ENCODE peak calls at places on chromosomes 7 and 10, in nine cellular contexts. B, E, Y, A, V, S, L, N and I are unnamed samples.

GRCh38 chr7:18356195-18356645 is 139.3 kb upstream of the HDAC9 start:
- DNase-seq in V (peak; percentile 51), B (no peak), A (peak; percentile 71), L (peak; percentile 1), E (no peak), S (peak; percentile 53), Y (no peak), N (no peak), I (no peak)

GRCh38 chr7:137544450-137545058 is 201.0 kb upstream of the PTN start:
- DNase-seq in N (no peak), S (no peak), E (no peak), A (no peak), V (no peak), L (no peak), Y (no peak), B (no peak), I (no peak)

GRCh38 chr7:22550514-22551010 is 50.6 kb upstream of the STEAP1B start:
- DNase-seq in A (no peak), L (no peak), V (peak; percentile 13), N (no peak), E (no peak), S (no peak), Y (no peak), B (no peak), I (no peak)

GRCh38 chr7:94301024-94301588 is 93.6 kb upstream of the COL1A2 start:
- DNase-seq in A (peak; percentile 99), V (peak; percentile 99), B (peak; percentile 32), S (peak; percentile 99), L (peak; percentile 74), E (no peak), Y (no peak), N (no peak), I (no peak)

GRCh38 chr7:134333943-134334342 is 17.2 kb upstream of the SLC35B4 start:
- DNase-seq in N (no peak), E (no peak), Y (no peak), B (no peak), A (no peak), L (no peak), V (no peak), S (no peak), I (no peak)

GRCh38 chr10:124168991-124169826 is 75.8 kb upstream of the CHST15 start:
- DNase-seq in B (no peak), E (no peak), L (no peak), Y (no peak), N (no peak), A (no peak), S (no peak), V (no peak), I (no peak)

GRCh38 chr7:82204694-82205093 is 238.9 kb downstream of the CACNA2D1 start:
- DNase-seq in L (no peak), V (peak; percentile 59), N (no peak), S (peak; percentile 92), E (no peak), B (no peak), Y (no peak), A (peak; percentile 84), I (no peak)

GRCh38 chr10:43251664-43252165 is 15.2 kb downstream of the RASGEF1A start:
- DNase-seq in A (no peak), L (no peak), B (no peak), V (no peak), S (no peak), E (no peak), Y (no peak), N (no peak), I (no peak)

GRCh38 chr7:2065516-2065915 is 167.2 kb downstream of the MAD1L1 start:
- DNase-seq in Y (no peak), V (no peak), B (no peak), S (no peak), A (no peak), E (no peak), N (no peak), L (no peak), I (no peak)

GRCh38 chr10:76086571-76087260 is 655.3 kb downstream of the LRMDA start:
- DNase-seq in N (no peak), S (peak; percentile 85), V (peak; percentile 73), A (peak; percentile 87), E (no peak), L (no peak), B (peak; percentile 38), Y (no peak), I (no peak)

GRCh38 chr10:22133640-22134624 is 83.9 kb downstream of the EBLN1 start:
- DNase-seq in S (peak; percentile 63), L (no peak), E (no peak), N (no peak), Y (no peak), A (no peak), V (no peak), B (no peak), I (no peak)

GRCh38 chr7:20697351-20697750 is 81.9 kb downstream of the ABCB5 start:
- DNase-seq in N (no peak), V (no peak), E (no peak), B (no peak), Y (no peak), S (no peak), A (no peak), L (no peak), I (no peak)

GRCh38 chr10:35409094-35409582 is 72.8 kb downstream of the CCNY start:
- DNase-seq in Y (peak; percentile 37), L (peak; percentile 9), A (peak; percentile 88), B (no peak), N (peak; percentile 46), S (peak; percentile 75), V (peak; percentile 83), E (no peak), I (no peak)

GRCh38 chr10:13048762-13049161 is 47.2 kb upstream of the CCDC3 start:
- DNase-seq in Y (no peak), S (no peak), N (no peak), B (no peak), V (no peak), E (no peak), A (no peak), L (no peak), I (no peak)

GRCh38 chr10:126391162-126391880 is 3.0 kb upstream of the ADAM12 start:
- DNase-seq in E (no peak), A (no peak), Y (peak; percentile 36), V (no peak), S (peak; percentile 83), N (no peak), B (no peak), L (no peak), I (no peak)

GRCh38 chr7:155066417-155066950 is 3.6 kb upstream of the HTR5A start:
- DNase-seq in A (peak; percentile 56), S (peak; percentile 56), N (no peak), B (no peak), Y (no peak), L (no peak), E (no peak), V (peak; percentile 56), I (no peak)

GRCh38 chr7:128114806-128115205 is 83.6 kb upstream of the LRRC4 start:
- DNase-seq in N (no peak), E (no peak), B (no peak), L (no peak), S (no peak), V (no peak), Y (no peak), A (no peak), I (no peak)

GRCh38 chr10:33238643-33239042 is 95.8 kb downstream of the NRP1 start:
- DNase-seq in L (no peak), E (no peak), V (peak; percentile 84), Y (no peak), S (peak; percentile 76), N (no peak), A (peak; percentile 82), B (no peak), I (no peak)

GRCh38 chr7:405489-406211 is 114.0 kb downstream of the PDGFA start:
- DNase-seq in L (no peak), E (no peak), A (no peak), B (no peak), V (no peak), S (no peak), N (no peak), Y (no peak), I (no peak)

GRCh38 chr7:27377988-27378387 is 135.4 kb downstream of the EVX1 start:
- DNase-seq in Y (no peak), E (no peak), V (no peak), N (no peak), A (no peak), S (no peak), B (no peak), L (no peak), I (no peak)

GRCh38 chr7:23422904-23423303 is 47.4 kb downstream of the IGF2BP3 start:
- DNase-seq in V (no peak), E (no peak), L (no peak), S (no peak), N (no peak), B (no peak), A (no peak), Y (no peak), I (no peak)

GRCh38 chr10:77472146-77472545 is 165.5 kb downstream of the KCNMA1 start:
- DNase-seq in E (no peak), L (no peak), S (no peak), V (no peak), N (no peak), Y (no peak), B (no peak), A (no peak), I (no peak)

GRCh38 chr10:10007972-10008371 is 1009.7 kb upstream of the CELF2 start:
- DNase-seq in A (no peak), N (no peak), E (no peak), V (no peak), Y (no peak), L (no peak), B (no peak), S (peak; percentile 4), I (no peak)

GRCh38 chr7:13832346-13832745 is 157.1 kb downstream of the ETV1 start:
- DNase-seq in L (no peak), E (no peak), A (no peak), N (no peak), B (no peak), S (peak; percentile 43), Y (no peak), V (no peak), I (no peak)

GRCh38 chr10:3784510-3785250 is at the start of gene KLF6:
- DNase-seq in S (peak; percentile 56), B (no peak), A (no peak), V (peak; percentile 30), L (no peak), E (no peak), Y (no peak), N (no peak), I (no peak)

GRCh38 chr7:149253665-149254064 is 8.3 kb upstream of the ZNF783 start:
- DNase-seq in B (no peak), L (no peak), V (no peak), S (no peak), E (no peak), N (no peak), A (no peak), Y (no peak), I (no peak)